ENCODE peak calls at places on chromosomes 5 and 9, in six cellular contexts. S is breast epithelium, K is thyroid gland, J is colonic mucosa, Z is stomach, C is A673. Y is an unnamed sample.

GRCh38 chr5:141421489-141421855 is 621 bp downstream of the PCDHGA11 start:
- DNase-seq in K (no peak), J (no peak), C (peak; percentile 45), S (no peak), Z (no peak), Y (no peak)

GRCh38 chr9:79233542-79233941 is 338.2 kb upstream of the TLE4 start:
- DNase-seq in K (no peak), C (peak; percentile 29), Z (no peak), S (no peak), J (no peak), Y (no peak)

GRCh38 chr5:181166812-181167733 is 19.7 kb downstream of the OR2V2 start:
- DNase-seq in J (no peak), C (no peak), S (no peak), Z (no peak), K (no peak), Y (no peak)

GRCh38 chr5:57889558-57889957 is 406.9 kb upstream of the ACTBL2 start:
- DNase-seq in K (no peak), Z (no peak), S (no peak), J (no peak), C (no peak), Y (peak; percentile 94)

GRCh38 chr5:86968311-86968753 is 299.4 kb upstream of the RASA1 start:
- DNase-seq in S (no peak), Z (no peak), K (peak; percentile 42), C (peak; percentile 70), J (no peak), Y (no peak)

GRCh38 chr9:126612813-126613641 is 701 bp upstream of the LMX1B start:
- DNase-seq in J (no peak), K (no peak), Z (no peak), C (no peak), S (no peak), Y (peak; percentile 52)

GRCh38 chr5:152379331-152379730 is 25.7 kb downstream of the NMUR2 start:
- DNase-seq in J (no peak), Z (no peak), C (no peak), S (no peak), K (no peak), Y (no peak)

GRCh38 chr5:175460126-175460525 is 16.1 kb upstream of the DRD1 start:
- DNase-seq in K (no peak), S (no peak), J (no peak), C (peak; percentile 21), Z (no peak), Y (no peak)

GRCh38 chr9:94995294-94995693 is 268.8 kb downstream of the AOPEP start:
- DNase-seq in C (no peak), Z (no peak), S (no peak), K (no peak), J (no peak), Y (no peak)

GRCh38 chr5:175821790-175822211 is 49.6 kb upstream of the CPLX2 start:
- DNase-seq in K (no peak), Z (no peak), J (no peak), S (no peak), C (no peak), Y (peak; percentile 83)

GRCh38 chr9:114431770-114432169 is 44.0 kb upstream of the AKNA start:
- DNase-seq in J (no peak), Z (no peak), K (no peak), C (no peak), S (no peak), Y (no peak)

GRCh38 chr9:85605905-85606304 is 135.8 kb downstream of the AGTPBP1 start:
- DNase-seq in K (no peak), C (no peak), Z (no peak), S (no peak), J (no peak), Y (no peak)

GRCh38 chr9:96618209-96619108 is 1.2 kb downstream of the CDC14B start:
- DNase-seq in S (no peak), C (peak; percentile 62), Z (peak; percentile 52), J (peak; percentile 37), K (peak; percentile 61), Y (no peak)

GRCh38 chr5:1515311-1515920 is 8.3 kb downstream of the LPCAT1 start:
- DNase-seq in C (no peak), S (peak; percentile 39), Z (peak; percentile 21), K (no peak), J (peak; percentile 16), Y (peak; percentile 73)

GRCh38 chr5:56305551-56305950 is 72.4 kb upstream of the ANKRD55 start:
- DNase-seq in C (no peak), S (no peak), J (no peak), K (no peak), Z (no peak), Y (no peak)

GRCh38 chr5:93371893-93372292 is 209.1 kb downstream of the NR2F1-AS1 start:
- DNase-seq in S (no peak), J (no peak), K (no peak), C (no peak), Z (no peak), Y (no peak)

GRCh38 chr5:116632890-116633289 is 58.3 kb upstream of the SEMA6A start:
- DNase-seq in J (no peak), K (no peak), C (no peak), S (no peak), Z (no peak), Y (no peak)

GRCh38 chr5:33153373-33153772 is 287.4 kb upstream of the TARS1 start:
- DNase-seq in J (no peak), Z (no peak), K (no peak), S (no peak), C (no peak), Y (no peak)

GRCh38 chr9:17742065-17742464 is 163.2 kb downstream of the SH3GL2 start:
- DNase-seq in K (no peak), C (peak; percentile 0), Z (no peak), S (no peak), J (no peak), Y (no peak)

GRCh38 chr9:106796771-106797170 is 66.2 kb upstream of the ZNF462 start:
- DNase-seq in J (no peak), K (no peak), C (no peak), Z (no peak), S (no peak), Y (no peak)

GRCh38 chr9:129617167-129617566 is 3.7 kb downstream of the C9orf50 start:
- DNase-seq in S (no peak), J (no peak), Z (no peak), C (peak; percentile 66), K (no peak), Y (no peak)

GRCh38 chr5:95087819-95088317 is 197.0 kb downstream of the MCTP1 start:
- DNase-seq in S (no peak), K (no peak), J (no peak), Z (no peak), C (no peak), Y (no peak)

GRCh38 chr5:177444106-177445051 is 2.2 kb upstream of the PRR7 start:
- DNase-seq in S (no peak), Z (no peak), K (no peak), C (no peak), J (no peak), Y (no peak)

GRCh38 chr5:150561192-150561512 is 53.2 kb downstream of the NDST1 start:
- DNase-seq in S (no peak), K (no peak), Z (no peak), J (no peak), C (no peak), Y (no peak)

DNA sequence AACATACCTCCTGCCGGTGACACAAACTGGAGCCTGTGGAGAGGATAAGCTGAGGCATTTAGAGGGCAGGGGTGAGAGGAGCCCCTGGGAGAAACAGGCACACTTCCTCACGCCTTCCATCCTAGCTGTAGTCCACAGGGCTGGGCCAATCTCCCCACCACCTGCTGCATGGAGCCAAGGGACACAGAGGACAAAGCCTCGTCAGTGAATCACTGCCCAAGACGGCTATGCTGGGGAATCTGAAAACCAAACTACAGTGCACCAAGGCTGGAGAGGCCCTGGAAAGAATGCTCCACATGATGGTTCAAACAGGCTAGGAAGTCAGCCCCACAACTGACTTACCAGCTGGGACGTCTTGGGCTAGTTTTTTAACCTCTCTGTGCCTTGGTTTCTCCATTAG is 57.0 kb downstream of the SHB start:
- DNase-seq in K (no peak), Z (no peak), S (no peak), C (no peak), J (no peak), Y (no peak)
- H3K4me1 ChIP-seq in K (peaks cover 22% of the 10 kb centered on the region), Z (peaks cover 41% of the 10 kb centered on the region), S (peaks cover 15% of the 10 kb centered on the region), C (peaks cover 29% of the 10 kb centered on the region), J (no peaks in the 10 kb centered on the region), Y (peaks cover 46% of the 10 kb centered on the region)

GRCh38 chr9:124050955-124051354 is 39.4 kb downstream of the LHX2 start:
- DNase-seq in K (no peak), J (no peak), Z (no peak), C (no peak), S (no peak), Y (no peak)

GRCh38 chr9:124052401-124052800 is 40.8 kb downstream of the LHX2 start:
- DNase-seq in S (no peak), K (no peak), Z (no peak), C (no peak), J (no peak), Y (no peak)

DNA sequence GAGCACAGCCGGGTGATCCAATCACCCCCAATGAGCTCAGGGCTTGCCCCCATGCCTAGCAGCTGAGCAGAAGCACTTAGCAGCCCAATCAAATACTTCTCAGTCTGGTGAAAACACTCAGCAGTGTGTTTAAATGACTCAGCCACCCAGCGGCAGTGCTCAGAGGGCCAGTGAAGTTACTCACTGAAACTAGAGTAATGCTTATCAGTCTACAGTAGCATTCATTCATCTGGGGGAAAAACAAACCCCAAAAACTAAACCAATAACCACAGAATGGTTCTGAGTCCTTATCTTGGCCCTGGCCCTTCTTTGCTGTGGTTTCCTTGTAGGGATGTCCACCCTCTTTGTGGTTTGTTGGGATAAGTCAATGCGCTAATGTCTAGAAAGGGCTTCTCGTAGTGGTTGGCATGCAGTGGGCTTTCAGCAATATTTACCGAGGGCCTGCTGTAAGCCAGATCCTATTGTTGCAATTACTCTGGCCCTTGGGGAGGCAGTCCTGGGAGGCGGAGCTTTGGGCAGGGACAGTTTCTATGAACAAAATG is 43.2 kb downstream of the LHX2 start:
- DNase-seq in S (no peak), Z (no peak), C (no peak), K (no peak), J (no peak), Y (no peak)
- TF ChIP-seq CTCF in S (no peak), Z (no peak), C (no peak), K (no peak), J (no peak), Y (no peak)

GRCh38 chr9:137034039-137034708 is 2.3 kb upstream of the FUT7 start:
- DNase-seq in K (no peak), J (peak; percentile 68), C (no peak), S (no peak), Z (peak; percentile 48), Y (no peak)
- H3K27ac ChIP-seq in K (peak overlapping the region; percentile 49), J (peak overlapping the region; percentile 66), C (no peak overlapping the region), S (no peak overlapping the region), Z (no peak overlapping the region), Y (no peak overlapping the region)

GRCh38 chr5:34604119-34604675 is 51.9 kb upstream of the RAI14 start:
- DNase-seq in J (no peak), C (no peak), Z (no peak), K (no peak), S (no peak), Y (no peak)

GRCh38 chr5:34608368-34608767 is 47.8 kb upstream of the RAI14 start:
- DNase-seq in K (no peak), S (no peak), Z (no peak), J (no peak), C (no peak), Y (no peak)

GRCh38 chr5:34609951-34610431 is 46.1 kb upstream of the RAI14 start:
- DNase-seq in Z (no peak), K (no peak), S (no peak), C (peak; percentile 48), J (no peak), Y (no peak)

GRCh38 chr5:34603378-34603777 is 52.8 kb upstream of the RAI14 start:
- DNase-seq in J (no peak), Z (no peak), K (no peak), C (no peak), S (no peak), Y (no peak)

GRCh38 chr5:34606101-34606500 is 50.0 kb upstream of the RAI14 start:
- DNase-seq in Z (no peak), S (no peak), J (no peak), C (no peak), K (no peak), Y (no peak)
- H3K4me1 ChIP-seq in Z (no peaks in the 10 kb centered on the region), S (no peaks in the 10 kb centered on the region), J (no peaks in the 10 kb centered on the region), C (peaks cover 27% of the 10 kb centered on the region), K (no peaks in the 10 kb centered on the region), Y (peaks cover 35% of the 10 kb centered on the region)